ENCODE peak calls at places on chromosomes 11 and 22, in seven cellular contexts. One of them, this sample, is unnamed.

GRCh38 chr11:126181939-126182730 is 29.3 kb downstream of the RPUSD4 start:
- DNase-seq in activated T-cell treated with anti-CD3 and anti-CD28 coated beads for 1 hour: no peak
- DNase-seq in B cell: no peak
- DNase-seq in naive B cell: no peak
- DNase-seq in sciatic nerve: peak
- DNase-seq in head of caudate nucleus: no peak
- DNase-seq in T-helper 2 cell: no peak
- DNase-seq in this sample: no peak

GRCh38 chr11:10606536-10607208 is 38.2 kb upstream of the LYVE1 start:
- DNase-seq in activated T-cell treated with anti-CD3 and anti-CD28 coated beads for 1 hour: no peak
- DNase-seq in B cell: no peak
- DNase-seq in naive B cell: peak
- DNase-seq in sciatic nerve: no peak
- DNase-seq in head of caudate nucleus: no peak
- DNase-seq in T-helper 2 cell: no peak
- DNase-seq in this sample: no peak

GRCh38 chr11:63769044-63769718 is 606 bp upstream of the ZFTA start:
- DNase-seq in activated T-cell treated with anti-CD3 and anti-CD28 coated beads for 1 hour: no peak
- DNase-seq in B cell: peak
- DNase-seq in naive B cell: peak
- DNase-seq in sciatic nerve: peak
- DNase-seq in head of caudate nucleus: peak
- DNase-seq in T-helper 2 cell: peak
- DNase-seq in this sample: no peak

GRCh38 chr11:101397941-101398340 is 185.9 kb downstream of the TRPC6 start:
- DNase-seq in activated T-cell treated with anti-CD3 and anti-CD28 coated beads for 1 hour: no peak
- DNase-seq in B cell: no peak
- DNase-seq in naive B cell: no peak
- DNase-seq in sciatic nerve: no peak
- DNase-seq in head of caudate nucleus: no peak
- DNase-seq in T-helper 2 cell: no peak
- DNase-seq in this sample: no peak

GRCh38 chr11:2791139-2791520 is 91.3 kb upstream of the KCNQ1OT1 start:
- DNase-seq in activated T-cell treated with anti-CD3 and anti-CD28 coated beads for 1 hour: no peak
- DNase-seq in B cell: no peak
- DNase-seq in naive B cell: no peak
- DNase-seq in sciatic nerve: peak
- DNase-seq in head of caudate nucleus: no peak
- DNase-seq in T-helper 2 cell: no peak
- DNase-seq in this sample: no peak

GRCh38 chr11:61947486-61948210 is 2.5 kb upstream of the BEST1 start:
- DNase-seq in activated T-cell treated with anti-CD3 and anti-CD28 coated beads for 1 hour: peak
- DNase-seq in B cell: peak
- DNase-seq in naive B cell: peak
- DNase-seq in sciatic nerve: peak
- DNase-seq in head of caudate nucleus: peak
- DNase-seq in T-helper 2 cell: peak
- DNase-seq in this sample: peak

GRCh38 chr11:36292311-36292722 is 3.1 kb upstream of the COMMD9 start:
- DNase-seq in activated T-cell treated with anti-CD3 and anti-CD28 coated beads for 1 hour: no peak
- DNase-seq in B cell: peak
- DNase-seq in naive B cell: peak
- DNase-seq in sciatic nerve: no peak
- DNase-seq in head of caudate nucleus: no peak
- DNase-seq in T-helper 2 cell: no peak
- DNase-seq in this sample: peak

GRCh38 chr22:29208502-29208862 is 2.8 kb downstream of the EMID1 start:
- DNase-seq in activated T-cell treated with anti-CD3 and anti-CD28 coated beads for 1 hour: no peak
- DNase-seq in B cell: no peak
- DNase-seq in naive B cell: no peak
- DNase-seq in sciatic nerve: no peak
- DNase-seq in head of caudate nucleus: no peak
- DNase-seq in T-helper 2 cell: no peak
- DNase-seq in this sample: no peak

GRCh38 chr11:12174145-12175143 is 64.1 kb downstream of the MICAL2 start:
- DNase-seq in activated T-cell treated with anti-CD3 and anti-CD28 coated beads for 1 hour: no peak
- DNase-seq in B cell: no peak
- DNase-seq in naive B cell: no peak
- DNase-seq in sciatic nerve: no peak
- DNase-seq in head of caudate nucleus: no peak
- DNase-seq in T-helper 2 cell: no peak
- DNase-seq in this sample: no peak

GRCh38 chr22:45125198-45125597 is 38.5 kb upstream of the NUP50 start:
- DNase-seq in activated T-cell treated with anti-CD3 and anti-CD28 coated beads for 1 hour: no peak
- DNase-seq in B cell: no peak
- DNase-seq in naive B cell: no peak
- DNase-seq in sciatic nerve: no peak
- DNase-seq in head of caudate nucleus: no peak
- DNase-seq in T-helper 2 cell: no peak
- DNase-seq in this sample: no peak

GRCh38 chr11:88284306-88285057 is 53.1 kb downstream of the CTSC start:
- DNase-seq in activated T-cell treated with anti-CD3 and anti-CD28 coated beads for 1 hour: no peak
- DNase-seq in B cell: no peak
- DNase-seq in naive B cell: no peak
- DNase-seq in sciatic nerve: no peak
- DNase-seq in head of caudate nucleus: no peak
- DNase-seq in T-helper 2 cell: no peak
- DNase-seq in this sample: no peak

GRCh38 chr11:67371199-67371548 is 2.2 kb downstream of the CLCF1 start:
- DNase-seq in activated T-cell treated with anti-CD3 and anti-CD28 coated beads for 1 hour: no peak
- DNase-seq in B cell: no peak
- DNase-seq in naive B cell: no peak
- DNase-seq in sciatic nerve: no peak
- DNase-seq in head of caudate nucleus: no peak
- DNase-seq in T-helper 2 cell: no peak
- DNase-seq in this sample: no peak

This sample was measured in globus pallidus.